ENCODE peak calls at places on chromosome 19, in five cellular contexts. One of them, this sample, is unnamed.

GRCh38 chr19:32675720-32676185 is at the start of gene RGS9BP:
- DNase-seq in effector memory CD4-positive, alpha-beta T cell: peak; percentile 60
- DNase-seq in C1 segment of cervical spinal cord: no peak
- DNase-seq in activated naive CD8-positive, alpha-beta T cell treated with anti-CD3 and anti-CD28 coated beads, Interleukin-2, amount 50 U/mL, for 24 hours: peak; percentile 62
- DNase-seq in DMS53: peak; percentile 88
- DNase-seq in this sample: peak; percentile 69

GRCh38 chr19:43353606-43354304 is at the start of gene CD177:
- DNase-seq in activated naive CD8-positive, alpha-beta T cell treated with anti-CD3 and anti-CD28 coated beads, Interleukin-2, amount 50 U/mL, for 24 hours: no peak
- DNase-seq in effector memory CD4-positive, alpha-beta T cell: no peak
- DNase-seq in C1 segment of cervical spinal cord: no peak
- DNase-seq in DMS53: no peak
- DNase-seq in this sample: no peak

GRCh38 chr19:29329460-29330134 is 116.6 kb upstream of the UQCRFS1 start:
- DNase-seq in activated naive CD8-positive, alpha-beta T cell treated with anti-CD3 and anti-CD28 coated beads, Interleukin-2, amount 50 U/mL, for 24 hours: no peak
- DNase-seq in C1 segment of cervical spinal cord: no peak
- DNase-seq in DMS53: peak; percentile 2
- DNase-seq in effector memory CD4-positive, alpha-beta T cell: no peak
- DNase-seq in this sample: no peak

GRCh38 chr19:7883796-7884570 is 4.3 kb upstream of the LRRC8E start:
- DNase-seq in effector memory CD4-positive, alpha-beta T cell: no peak
- DNase-seq in C1 segment of cervical spinal cord: no peak
- DNase-seq in activated naive CD8-positive, alpha-beta T cell treated with anti-CD3 and anti-CD28 coated beads, Interleukin-2, amount 50 U/mL, for 24 hours: no peak
- DNase-seq in DMS53: no peak
- DNase-seq in this sample: no peak

GRCh38 chr19:13008926-13009787 is 13.9 kb downstream of the NFIX start:
- DNase-seq in C1 segment of cervical spinal cord: no peak
- DNase-seq in effector memory CD4-positive, alpha-beta T cell: no peak
- DNase-seq in activated naive CD8-positive, alpha-beta T cell treated with anti-CD3 and anti-CD28 coated beads, Interleukin-2, amount 50 U/mL, for 24 hours: no peak
- DNase-seq in DMS53: no peak
- DNase-seq in this sample: no peak

GRCh38 chr19:32165750-32166149 is 179.7 kb upstream of the ZNF507 start:
- DNase-seq in DMS53: no peak
- DNase-seq in activated naive CD8-positive, alpha-beta T cell treated with anti-CD3 and anti-CD28 coated beads, Interleukin-2, amount 50 U/mL, for 24 hours: no peak
- DNase-seq in effector memory CD4-positive, alpha-beta T cell: no peak
- DNase-seq in C1 segment of cervical spinal cord: no peak
- DNase-seq in this sample: no peak

GRCh38 chr19:5828661-5829566 is 10.6 kb downstream of the FUT6 start:
- DNase-seq in activated naive CD8-positive, alpha-beta T cell treated with anti-CD3 and anti-CD28 coated beads, Interleukin-2, amount 50 U/mL, for 24 hours: peak; percentile 64
- DNase-seq in C1 segment of cervical spinal cord: no peak
- DNase-seq in effector memory CD4-positive, alpha-beta T cell: peak; percentile 2
- DNase-seq in DMS53: peak; percentile 42
- DNase-seq in this sample: no peak

GRCh38 chr19:30471441-30471840 is 99.3 kb downstream of the ZNF536 start:
- DNase-seq in effector memory CD4-positive, alpha-beta T cell: no peak
- DNase-seq in DMS53: no peak
- DNase-seq in C1 segment of cervical spinal cord: no peak
- DNase-seq in activated naive CD8-positive, alpha-beta T cell treated with anti-CD3 and anti-CD28 coated beads, Interleukin-2, amount 50 U/mL, for 24 hours: no peak
- DNase-seq in this sample: no peak

GRCh38 chr19:52428937-52429336 is at the start of gene ZNF534:
- DNase-seq in DMS53: no peak
- DNase-seq in activated naive CD8-positive, alpha-beta T cell treated with anti-CD3 and anti-CD28 coated beads, Interleukin-2, amount 50 U/mL, for 24 hours: no peak
- DNase-seq in C1 segment of cervical spinal cord: no peak
- DNase-seq in effector memory CD4-positive, alpha-beta T cell: no peak
- DNase-seq in this sample: no peak

GRCh38 chr19:43708716-43709115 is 7.2 kb upstream of the IRGC start:
- DNase-seq in C1 segment of cervical spinal cord: no peak
- DNase-seq in activated naive CD8-positive, alpha-beta T cell treated with anti-CD3 and anti-CD28 coated beads, Interleukin-2, amount 50 U/mL, for 24 hours: no peak
- DNase-seq in effector memory CD4-positive, alpha-beta T cell: no peak
- DNase-seq in DMS53: no peak
- DNase-seq in this sample: no peak

GRCh38 chr19:4861147-4861546 is 6.3 kb downstream of the PLIN3 start:
- DNase-seq in C1 segment of cervical spinal cord: no peak
- DNase-seq in effector memory CD4-positive, alpha-beta T cell: no peak
- DNase-seq in activated naive CD8-positive, alpha-beta T cell treated with anti-CD3 and anti-CD28 coated beads, Interleukin-2, amount 50 U/mL, for 24 hours: no peak
- DNase-seq in DMS53: peak; percentile 92
- DNase-seq in this sample: no peak